ENCODE peak calls at places on chromosomes 5 and 9, in four cellular contexts. U is K562, O is SK-N-SH, Y is GM12878. E is an unnamed sample. For H3K9me3, the result is how much of the 10 kb centered on the place peaks cover.

GRCh38 chr9:125883548-125883947 is 136.4 kb downstream of the PBX3 start:
- DNase-seq in U (no peak), O (no peak), Y (no peak), E (no peak)

GRCh38 chr5:155250601-155251000 is 237.0 kb downstream of the KIF4B start:
- DNase-seq in U (no peak), O (peak), Y (no peak), E (no peak)

GRCh38 chr5:109612278-109612905 is 77.3 kb upstream of the MAN2A1 start:
- DNase-seq in U (no peak), Y (no peak), O (no peak), E (no peak)

GRCh38 chr5:149735066-149735465 is 5.0 kb downstream of the PPARGC1B start:
- DNase-seq in U (no peak), O (no peak), Y (no peak), E (no peak)

GRCh38 chr9:111525056-111525977 is at the start of gene ZNF483:
- DNase-seq in U (peak), Y (no peak), O (peak), E (peak)

GRCh38 chr9:18429065-18429464 is 44.9 kb upstream of the ADAMTSL1 start:
- DNase-seq in O (no peak), U (no peak), Y (no peak), E (no peak)

GRCh38 chr5:62502456-62503101 is 76.0 kb upstream of the LRRC70 start:
- DNase-seq in O (no peak), Y (no peak), U (no peak), E (no peak)

GRCh38 chr5:141603912-141604311 is 14.9 kb downstream of the DIAPH1 start:
- DNase-seq in U (no peak), O (no peak), Y (no peak), E (no peak)

GRCh38 chr9:121283856-121284732 is 16.1 kb downstream of the GSN start:
- DNase-seq in Y (no peak), O (no peak), U (peak), E (no peak)

GRCh38 chr5:44532981-44533380 is 143.8 kb upstream of the FGF10 start:
- DNase-seq in O (no peak), Y (no peak), U (no peak), E (no peak)

GRCh38 chr9:34982352-34982751 is 7.2 kb upstream of the DNAJB5 start:
- DNase-seq in O (no peak), U (no peak), Y (no peak), E (no peak)

GRCh38 chr9:31870276-31870675 is 514.2 kb upstream of the ACO1 start:
- DNase-seq in U (no peak), O (no peak), Y (no peak), E (no peak)

GRCh38 chr5:35903631-35904203 is 34.7 kb downstream of the CAPSL start:
- DNase-seq in Y (no peak), U (no peak), O (no peak), E (no peak)

GRCh38 chr5:35908814-35909213 is 29.6 kb downstream of the CAPSL start:
- DNase-seq in U (no peak), O (peak), Y (no peak), E (no peak)

GRCh38 chr5:35904443-35905132 is 33.8 kb downstream of the CAPSL start:
- DNase-seq in Y (peak), U (no peak), O (no peak), E (no peak)

DNA sequence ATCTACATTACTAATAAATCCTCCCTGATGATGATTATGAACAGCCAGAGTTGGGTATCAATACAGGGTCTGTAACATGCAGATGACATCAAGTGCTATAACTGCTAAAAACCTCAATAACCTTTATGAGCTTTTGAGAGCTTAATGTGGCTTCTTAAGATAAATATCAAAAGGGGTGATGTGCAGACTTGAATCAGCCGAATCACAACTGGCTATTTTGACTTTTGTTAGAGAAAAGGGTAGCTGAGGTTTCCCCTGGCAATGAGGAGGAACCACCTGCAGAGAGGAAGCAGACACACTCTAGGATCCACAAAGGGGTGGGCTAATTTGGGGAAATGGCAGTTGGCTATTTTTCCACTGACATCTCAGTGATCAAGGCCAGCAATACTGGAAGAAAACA is 30.2 kb downstream of the CAPSL start:
- DNase-seq in U (no peak), Y (no peak), O (no peak), E (no peak)
- H3K9me3 ChIP-seq in U (under half), Y (under half), O (under half), E (under half)

GRCh38 chr9:99358668-99359067 is 136.6 kb downstream of the SEC61B start:
- DNase-seq in U (no peak), Y (no peak), O (no peak), E (no peak)

GRCh38 chr9:99356512-99356971 is 134.5 kb downstream of the SEC61B start:
- DNase-seq in O (no peak), U (no peak), Y (no peak), E (no peak)

GRCh38 chr9:99360026-99360425 is 137.9 kb downstream of the SEC61B start:
- DNase-seq in O (peak), Y (no peak), U (no peak), E (no peak)

GRCh38 chr9:99359336-99359735 is 137.3 kb downstream of the SEC61B start:
- DNase-seq in U (no peak), Y (no peak), O (no peak), E (no peak)

GRCh38 chr9:99357575-99357974 is 135.5 kb downstream of the SEC61B start:
- DNase-seq in O (no peak), Y (no peak), U (no peak), E (no peak)
- TF ChIP-seq CHD2 in O (no peak), Y (no peak), U (no peak), E (no peak)

DNA sequence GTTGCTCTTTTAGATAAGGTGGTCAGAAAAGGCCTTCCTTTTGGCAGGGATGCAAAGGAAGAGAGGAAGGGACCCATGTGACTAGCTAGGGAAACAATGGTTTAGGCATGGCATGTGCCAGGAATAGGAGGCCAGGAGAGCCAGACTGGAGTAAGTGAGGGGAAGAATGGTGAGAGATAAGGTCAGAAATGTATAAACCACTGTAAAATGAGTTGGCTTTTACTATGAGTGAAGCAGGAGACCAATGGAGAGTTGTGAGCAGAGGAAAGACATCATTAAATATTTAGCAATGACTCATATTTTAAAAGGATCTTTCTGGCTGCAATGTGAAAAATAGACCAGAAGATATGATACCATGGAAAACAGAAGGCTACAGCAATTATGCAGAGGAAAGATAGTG is 50.9 kb downstream of the AP3B1 start:
- DNase-seq in U (no peak), Y (no peak), O (no peak), E (no peak)
- TF ChIP-seq RCOR1 in U (no peak), Y (no peak), O (no peak), E (no peak)

GRCh38 chr9:84949969-84950368 is 280.4 kb downstream of the NTRK2 start:
- DNase-seq in O (no peak), Y (no peak), U (no peak), E (no peak)
- H3K9me3 ChIP-seq in O (under half), Y (under half), U (under half), E (under half)

GRCh38 chr5:107074991-107075390 is 595.7 kb downstream of the EFNA5 start:
- DNase-seq in U (no peak), O (no peak), Y (no peak), E (no peak)
- TF ChIP-seq CHD2 in U (no peak), O (no peak), Y (no peak), E (no peak)

GRCh38 chr9:127574089-127574921 is 37.8 kb upstream of the STXBP1 start:
- DNase-seq in O (no peak), U (no peak), Y (no peak), E (peak)
- TF ChIP-seq RCOR1 in O (peak), U (no peak), Y (no peak), E (no peak)